ENCODE peak calls at places on chromosomes 1 and 21, in six cellular contexts. N is left ventricle myocardium superior, B is SHP77, F is D341Med, J is HFFc6, H is NCI-H345. C is an unnamed sample.
A peak's percentile ranks its signal among the peaks of the same experiment; 100 is the strongest.

GRCh38 chr1:53585116-53585515 is 125.9 kb downstream of the DMRTB1 start:
- DNase-seq in N (no peak), B (no peak), F (no peak), J (no peak), H (no peak), C (no peak)

GRCh38 chr1:37239225-37239740 is 205.0 kb upstream of the GRIK3 start:
- DNase-seq in N (no peak), B (no peak), F (no peak), J (no peak), H (peak; percentile 36), C (no peak)

GRCh38 chr1:200780545-200781444 is 42.1 kb downstream of the CAMSAP2 start:
- DNase-seq in N (no peak), B (no peak), F (no peak), J (no peak), H (no peak), C (peak; percentile 55)

GRCh38 chr21:35179990-35180557 is 131.0 kb upstream of the RUNX1 start:
- DNase-seq in N (no peak), B (no peak), F (no peak), J (peak; percentile 73), H (no peak), C (no peak)

GRCh38 chr1:94327001-94327685 is 89.8 kb upstream of the ARHGAP29 start:
- DNase-seq in N (peak; percentile 75), B (no peak), F (no peak), J (no peak), H (no peak), C (peak; percentile 95)

GRCh38 chr1:53500184-53501064 is 41.2 kb downstream of the DMRTB1 start:
- DNase-seq in N (no peak), B (no peak), F (no peak), J (no peak), H (no peak), C (no peak)

GRCh38 chr1:94178896-94179295 is 57.9 kb upstream of the ABCA4 start:
- DNase-seq in N (no peak), B (no peak), F (no peak), J (no peak), H (no peak), C (no peak)

GRCh38 chr1:67755619-67756018 is 70.6 kb downstream of the GADD45A start:
- DNase-seq in N (no peak), B (no peak), F (no peak), J (peak; percentile 47), H (peak; percentile 24), C (no peak)

GRCh38 chr1:12383786-12384185 is 154.0 kb downstream of the VPS13D start:
- DNase-seq in N (no peak), B (no peak), F (no peak), J (peak; percentile 41), H (no peak), C (no peak)

GRCh38 chr21:17532292-17532691 is 19.4 kb downstream of the CXADR start:
- DNase-seq in N (no peak), B (no peak), F (no peak), J (no peak), H (no peak), C (no peak)

GRCh38 chr21:43467785-43468184 is 40.9 kb upstream of the SIK1 start:
- DNase-seq in N (no peak), B (no peak), F (no peak), J (no peak), H (no peak), C (no peak)

GRCh38 chr1:223423641-223424233 is 30.5 kb downstream of the CCDC185 start:
- DNase-seq in N (no peak), B (no peak), F (no peak), J (peak; percentile 65), H (no peak), C (no peak)

GRCh38 chr1:86648255-86648654 is 56.1 kb upstream of the SH3GLB1 start:
- DNase-seq in N (no peak), B (no peak), F (no peak), J (peak; percentile 67), H (no peak), C (no peak)

GRCh38 chr21:41167348-41168342 is at the start of gene BACE2:
- DNase-seq in N (peak; percentile 90), B (peak; percentile 51), F (peak; percentile 78), J (peak; percentile 33), H (peak; percentile 77), C (peak; percentile 90)

GRCh38 chr1:54054438-54054749 is 986 bp downstream of the TCEANC2 start:
- DNase-seq in N (no peak), B (no peak), F (no peak), J (no peak), H (no peak), C (no peak)

GRCh38 chr1:208479435-208479834 is 235.3 kb upstream of the PLXNA2 start:
- DNase-seq in N (no peak), B (no peak), F (no peak), J (no peak), H (no peak), C (no peak)

GRCh38 chr1:244801246-244801645 is 34.2 kb upstream of the COX20 start:
- DNase-seq in N (no peak), B (peak; percentile 60), F (peak; percentile 86), J (no peak), H (no peak), C (peak; percentile 59)

GRCh38 chr1:28591708-28592313 is at the start of gene RAB42:
- DNase-seq in N (peak; percentile 54), B (no peak), F (no peak), J (no peak), H (no peak), C (peak; percentile 78)

GRCh38 chr1:109441105-109441504 is 14.9 kb upstream of the PSMA5 start:
- DNase-seq in N (no peak), B (no peak), F (no peak), J (peak; percentile 35), H (no peak), C (no peak)

C was measured in endodermal cell.